ENCODE peak calls at places on chromosome 14, in ten cellular contexts. N is activated T-helper 9 cell treated with anti-CD3 and anti-CD28 coated beads, Interleukin-2, amount 50 U/mL, for 16 hours; Q is AG04450; U is RCC 7860; T is fibroblast of gingiva; M is mesothelial cell of epicardium; J is stimulated activated CD4-positive, alpha-beta T cell treated with anti-CD3 and anti-CD28 coated beads, Interleukin-1b, Interleukin-23, amount 100 ng/mL, for 24 hours; C is cerebellar cortex; S is neural progenitor cell; Z is Daoy. L is an unnamed sample.

GRCh38 chr14:65084554-65085190 is 17.6 kb downstream of the MAX start:
- DNase-seq in N (no peak), Q (no peak), U (no peak), T (no peak), M (no peak), J (no peak), C (no peak), S (no peak), Z (no peak), L (no peak)

GRCh38 chr14:62081012-62081612 is 318.9 kb downstream of the SNAPC1 start:
- DNase-seq in N (no peak), Q (no peak), U (no peak), T (no peak), M (no peak), J (no peak), C (no peak), S (no peak), Z (no peak), L (no peak)

GRCh38 chr14:76465651-76466050 is 89.7 kb downstream of the ESRRB start:
- DNase-seq in N (no peak), Q (no peak), U (no peak), T (no peak), M (no peak), J (no peak), C (no peak), S (no peak), Z (no peak), L (no peak)

GRCh38 chr14:92937229-92937937 is 14.4 kb downstream of the CHGA start:
- DNase-seq in N (no peak), Q (no peak), U (no peak), T (no peak), M (no peak), J (no peak), C (no peak), S (no peak), Z (peak; percentile 37), L (no peak)

GRCh38 chr14:89429206-89430091 is 12.4 kb upstream of the FOXN3 start:
- DNase-seq in N (peak; percentile 32), Q (no peak), U (peak; percentile 62), T (peak; percentile 60), M (no peak), J (no peak), C (peak; percentile 72), S (peak; percentile 41), Z (peak; percentile 65), L (no peak)

GRCh38 chr14:23578560-23579310 is at the start of gene JPH4:
- DNase-seq in N (no peak), Q (no peak), U (no peak), T (no peak), M (no peak), J (no peak), C (peak; percentile 90), S (peak; percentile 79), Z (no peak), L (no peak)

GRCh38 chr14:33237102-33237501 is 298.4 kb downstream of the NPAS3 start:
- DNase-seq in N (no peak), Q (no peak), U (no peak), T (no peak), M (no peak), J (no peak), C (no peak), S (no peak), Z (no peak), L (no peak)

GRCh38 chr14:102125546-102125945 is 14.2 kb upstream of the WDR20 start:
- DNase-seq in N (no peak), Q (no peak), U (peak; percentile 48), T (no peak), M (no peak), J (no peak), C (no peak), S (no peak), Z (no peak), L (no peak)

GRCh38 chr14:31206536-31207286 is 882 bp downstream of the HECTD1 start:
- DNase-seq in N (peak; percentile 51), Q (no peak), U (no peak), T (peak; percentile 20), M (peak; percentile 64), J (peak; percentile 16), C (peak; percentile 29), S (peak; percentile 43), Z (peak; percentile 43), L (peak; percentile 36)

GRCh38 chr14:73238262-73238852 is 1.1 kb downstream of the PAPLN start:
- DNase-seq in N (no peak), Q (peak; percentile 18), U (peak; percentile 56), T (peak; percentile 65), M (no peak), J (no peak), C (no peak), S (peak; percentile 31), Z (peak; percentile 96), L (no peak)

GRCh38 chr14:103872492-103873113 is 25.2 kb upstream of the PPP1R13B start:
- DNase-seq in N (no peak), Q (no peak), U (no peak), T (no peak), M (no peak), J (no peak), C (no peak), S (peak; percentile 40), Z (no peak), L (no peak)

GRCh38 chr14:52875707-52876106 is 75.1 kb downstream of the FERMT2 start:
- DNase-seq in N (no peak), Q (no peak), U (no peak), T (no peak), M (no peak), J (no peak), C (no peak), S (no peak), Z (no peak), L (no peak)

GRCh38 chr14:28766505-28767238 is at the start of gene FOXG1:
- DNase-seq in N (no peak), Q (no peak), U (no peak), T (no peak), M (no peak), J (no peak), C (no peak), S (peak; percentile 86), Z (peak; percentile 97), L (no peak)

GRCh38 chr14:77980475-77981321 is 180.8 kb downstream of the ADCK1 start:
- DNase-seq in N (no peak), Q (no peak), U (no peak), T (no peak), M (peak; percentile 61), J (no peak), C (no peak), S (peak; percentile 47), Z (no peak), L (no peak)

GRCh38 chr14:63663428-63664142 is 21.9 kb upstream of the WDR89 start:
- DNase-seq in N (no peak), Q (no peak), U (no peak), T (no peak), M (no peak), J (no peak), C (no peak), S (no peak), Z (no peak), L (no peak)

GRCh38 chr14:50040401-50040775 is 76.0 kb downstream of the VCPKMT start:
- DNase-seq in N (no peak), Q (peak; percentile 47), U (peak; percentile 81), T (peak; percentile 39), M (no peak), J (no peak), C (no peak), S (no peak), Z (peak; percentile 93), L (peak; percentile 26)

GRCh38 chr14:102196008-102196407 is 56.3 kb downstream of the WDR20 start:
- DNase-seq in N (no peak), Q (no peak), U (no peak), T (no peak), M (no peak), J (no peak), C (no peak), S (no peak), Z (no peak), L (no peak)

GRCh38 chr14:20530771-20531571 is 25.6 kb downstream of the RNASE10 start:
- DNase-seq in N (peak; percentile 57), Q (peak; percentile 50), U (peak; percentile 12), T (peak; percentile 58), M (peak; percentile 77), J (peak; percentile 45), C (peak; percentile 69), S (peak; percentile 86), Z (peak; percentile 85), L (peak; percentile 60)

GRCh38 chr14:65333926-65334687 is 78.4 kb upstream of the FUT8 start:
- DNase-seq in N (no peak), Q (peak; percentile 77), U (no peak), T (peak; percentile 85), M (peak; percentile 61), J (no peak), C (no peak), S (no peak), Z (no peak), L (no peak)

GRCh38 chr14:34741840-34742239 is 27.4 kb upstream of the CFL2 start:
- DNase-seq in N (no peak), Q (no peak), U (no peak), T (no peak), M (no peak), J (no peak), C (no peak), S (no peak), Z (no peak), L (no peak)

GRCh38 chr14:89990623-89991275 is 35.0 kb downstream of the TDP1 start:
- DNase-seq in N (no peak), Q (no peak), U (no peak), T (no peak), M (no peak), J (no peak), C (no peak), S (no peak), Z (no peak), L (no peak)

GRCh38 chr14:100071545-100071944 is 6.3 kb downstream of the EVL start:
- DNase-seq in N (no peak), Q (no peak), U (no peak), T (no peak), M (no peak), J (no peak), C (no peak), S (no peak), Z (no peak), L (no peak)

GRCh38 chr14:75126121-75126544 is 715 bp downstream of the NEK9 start:
- DNase-seq in N (no peak), Q (no peak), U (no peak), T (no peak), M (no peak), J (no peak), C (no peak), S (no peak), Z (peak; percentile 13), L (peak; percentile 8)